ENCODE peak calls at places on chromosomes 2 and 18, in seven cellular contexts. Y is astrocyte, Q is right lobe of liver, M is body of pancreas, A is Peyer's patch, B is heart right ventricle, R is thoracic aorta. V is an unnamed sample.

GRCh38 chr2:70641263-70641784 is 87.7 kb upstream of the TGFA start:
- DNase-seq in Y (peak; percentile 24), Q (no peak), M (no peak), A (no peak), B (no peak), R (no peak), V (no peak)

GRCh38 chr18:555705-556402 is 24.3 kb upstream of the CETN1 start:
- DNase-seq in Y (no peak), Q (no peak), M (no peak), A (no peak), B (no peak), R (no peak), V (no peak)

GRCh38 chr18:57083485-57083884 is 63.4 kb upstream of the BOD1L2 start:
- DNase-seq in Y (no peak), Q (no peak), M (no peak), A (no peak), B (no peak), R (no peak), V (no peak)

GRCh38 chr2:216183459-216183858 is 74.3 kb downstream of the XRCC5 start:
- DNase-seq in Y (no peak), Q (no peak), M (no peak), A (no peak), B (no peak), R (no peak), V (no peak)

GRCh38 chr2:237874585-237875161 is 15.2 kb downstream of the RAMP1 start:
- DNase-seq in Y (peak; percentile 72), Q (no peak), M (no peak), A (no peak), B (no peak), R (no peak), V (no peak)

GRCh38 chr18:34631071-34631470 is 79.0 kb upstream of the DTNA start:
- DNase-seq in Y (no peak), Q (no peak), M (no peak), A (no peak), B (no peak), R (no peak), V (no peak)

GRCh38 chr18:50507120-50507590 is 52.7 kb upstream of the MAPK4 start:
- DNase-seq in Y (no peak), Q (peak; percentile 64), M (peak; percentile 51), A (no peak), B (peak; percentile 15), R (no peak), V (no peak)

GRCh38 chr2:10829304-10829703 is 16.7 kb upstream of the PDIA6 start:
- DNase-seq in Y (no peak), Q (no peak), M (no peak), A (no peak), B (no peak), R (no peak), V (no peak)

GRCh38 chr2:96815326-96816126 is 542 bp upstream of the CNNM3 start:
- DNase-seq in Y (peak; percentile 43), Q (peak; percentile 75), M (peak; percentile 40), A (peak; percentile 51), B (no peak), R (no peak), V (no peak)

GRCh38 chr2:69604026-69604678 is 39.4 kb downstream of the AAK1 start:
- DNase-seq in Y (no peak), Q (no peak), M (peak; percentile 36), A (no peak), B (no peak), R (no peak), V (no peak)

GRCh38 chr2:98009887-98010760 is 14.4 kb upstream of the TMEM131 start:
- DNase-seq in Y (no peak), Q (no peak), M (no peak), A (no peak), B (no peak), R (no peak), V (no peak)

GRCh38 chr2:226440119-226440917 is 359.3 kb downstream of the IRS1 start:
- DNase-seq in Y (peak; percentile 63), Q (no peak), M (no peak), A (no peak), B (no peak), R (no peak), V (no peak)

GRCh38 chr18:39453882-39454281 is 1888.3 kb upstream of the CELF4 start:
- DNase-seq in Y (peak; percentile 61), Q (no peak), M (no peak), A (no peak), B (peak; percentile 77), R (no peak), V (peak; percentile 61)

GRCh38 chr2:237222683-237223082 is 137.0 kb downstream of the COPS8 start:
- DNase-seq in Y (no peak), Q (no peak), M (no peak), A (no peak), B (no peak), R (no peak), V (peak; percentile 56)

GRCh38 chr2:140698736-140699135 is 1432.1 kb downstream of the LRP1B start:
- DNase-seq in Y (no peak), Q (no peak), M (no peak), A (no peak), B (no peak), R (no peak), V (no peak)

GRCh38 chr2:110662560-110662959 is 15.3 kb downstream of the BUB1 start:
- DNase-seq in Y (no peak), Q (no peak), M (no peak), A (no peak), B (no peak), R (no peak), V (no peak)

GRCh38 chr18:58989184-58989759 is 124.6 kb downstream of the ZNF532 start:
- DNase-seq in Y (no peak), Q (no peak), M (no peak), A (no peak), B (no peak), R (no peak), V (no peak)

GRCh38 chr2:65397122-65397521 is 35.3 kb downstream of the SPRED2 start:
- DNase-seq in Y (peak; percentile 66), Q (no peak), M (no peak), A (no peak), B (no peak), R (no peak), V (no peak)

GRCh38 chr18:4400911-4401310 is 54.2 kb downstream of the DLGAP1 start:
- DNase-seq in Y (no peak), Q (no peak), M (no peak), A (no peak), B (no peak), R (no peak), V (no peak)

GRCh38 chr2:181977661-181978350 is 7.8 kb upstream of the PPP1R1C start:
- DNase-seq in Y (no peak), Q (no peak), M (no peak), A (no peak), B (no peak), R (no peak), V (no peak)

GRCh38 chr2:160241251-160242137 is 41.4 kb upstream of the ITGB6 start:
- DNase-seq in Y (peak; percentile 82), Q (no peak), M (peak; percentile 86), A (no peak), B (peak; percentile 23), R (peak; percentile 40), V (peak; percentile 65)

GRCh38 chr2:71154279-71154678 is 23.8 kb downstream of the MPHOSPH10 start:
- DNase-seq in Y (no peak), Q (no peak), M (no peak), A (no peak), B (no peak), R (no peak), V (no peak)

GRCh38 chr2:120858361-120858760 is 122.7 kb downstream of the GLI2 start:
- DNase-seq in Y (no peak), Q (no peak), M (no peak), A (no peak), B (no peak), R (no peak), V (no peak)
- H3K4me1 ChIP-seq in Y (peaks cover 33% of the 10 kb centered on the region), Q (no peaks in the 10 kb centered on the region), M (no peaks in the 10 kb centered on the region), A (no peaks in the 10 kb centered on the region), B (no peaks in the 10 kb centered on the region), R (no peaks in the 10 kb centered on the region), V (peaks cover 9% of the 10 kb centered on the region)

GRCh38 chr2:73862987-73863386 is 29.8 kb upstream of the ACTG2 start:
- DNase-seq in Y (no peak), Q (no peak), M (no peak), A (no peak), B (no peak), R (no peak), V (no peak)
- H3K36me3 ChIP-seq in Y (peaks cover 23% of the 10 kb centered on the region), Q (no peaks in the 10 kb centered on the region), M (no peaks in the 10 kb centered on the region), A (peaks cover 83% of the 10 kb centered on the region), B (no peaks in the 10 kb centered on the region), R (peaks cover 56% of the 10 kb centered on the region), V (peaks cover 58% of the 10 kb centered on the region)

DNA sequence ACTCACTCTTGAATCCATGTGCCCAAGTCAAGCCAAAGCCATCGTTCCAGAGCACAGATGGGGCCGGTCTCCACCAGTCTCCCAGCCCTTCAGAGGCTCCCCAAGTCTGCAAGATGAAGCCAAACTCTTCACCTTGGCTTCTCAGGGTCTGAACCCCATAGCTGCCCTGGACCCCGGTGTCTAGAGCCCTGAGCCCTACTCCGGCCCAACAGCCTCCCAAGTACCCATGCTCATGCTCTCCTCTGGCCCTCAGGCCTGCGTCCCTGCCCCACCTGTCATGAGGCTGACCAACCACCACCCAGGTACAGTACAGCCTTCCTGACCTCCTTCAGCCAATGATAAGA is 46.0 kb downstream of the ZNF516 start:
- DNase-seq in Y (no peak), Q (no peak), M (no peak), A (no peak), B (no peak), R (no peak), V (peak; percentile 56)
- H3K4me1 ChIP-seq in Y (peaks cover 60% of the 10 kb centered on the region), Q (no peaks in the 10 kb centered on the region), M (peaks cover 53% of the 10 kb centered on the region), A (peaks cover 55% of the 10 kb centered on the region), B (peaks cover 95% of the 10 kb centered on the region), R (peaks cover 9% of the 10 kb centered on the region), V (peaks cover 62% of the 10 kb centered on the region)

DNA sequence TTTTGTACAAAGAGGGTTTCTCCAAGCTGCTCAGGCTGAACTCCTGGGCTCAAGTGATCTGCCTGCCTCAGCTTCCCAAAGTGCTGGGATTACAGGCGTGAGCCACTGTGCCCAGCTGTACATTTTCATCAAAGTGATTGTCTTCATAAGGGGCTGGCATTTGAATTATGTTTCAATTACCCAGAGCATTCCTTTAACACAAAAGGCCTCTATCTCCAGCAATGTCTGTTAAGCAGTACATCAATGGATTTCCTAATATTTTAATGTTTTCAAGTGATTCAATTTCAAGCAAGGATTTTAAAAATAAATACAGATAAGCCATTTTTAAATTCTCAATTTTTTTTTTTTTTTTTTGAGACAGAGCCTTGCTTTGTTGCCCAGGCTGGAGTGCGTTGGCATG is 50.9 kb upstream of the AP1S3 start:
- DNase-seq in Y (no peak), Q (no peak), M (no peak), A (no peak), B (no peak), R (no peak), V (no peak)
- H3K36me3 ChIP-seq in Y (peaks cover 15% of the 10 kb centered on the region), Q (no peaks in the 10 kb centered on the region), M (no peaks in the 10 kb centered on the region), A (peaks cover 66% of the 10 kb centered on the region), B (no peaks in the 10 kb centered on the region), R (peaks cover 7% of the 10 kb centered on the region), V (peaks cover 47% of the 10 kb centered on the region)

DNA sequence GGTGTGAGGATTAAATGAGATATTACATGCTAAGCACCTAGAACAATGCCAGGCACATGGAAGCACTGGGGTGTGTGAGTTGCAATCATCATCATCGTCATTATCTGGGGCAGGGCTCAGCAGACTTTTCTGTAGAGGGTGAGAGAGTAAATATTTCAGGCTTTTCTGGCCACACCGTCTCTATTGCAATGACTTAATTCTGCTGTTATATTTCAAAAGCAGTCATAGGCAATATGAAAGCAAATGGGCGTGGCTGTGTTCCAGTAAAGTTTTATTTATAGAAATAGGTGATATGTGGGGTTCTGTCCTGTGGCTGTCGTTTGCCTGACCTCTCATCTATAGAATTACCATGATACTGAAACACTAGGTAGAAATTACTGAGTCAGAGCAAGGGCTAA is 60.6 kb downstream of the IL1R2 start:
- DNase-seq in Y (no peak), Q (no peak), M (no peak), A (no peak), B (no peak), R (no peak), V (no peak)
- H3K4me1 ChIP-seq in Y (peaks cover 14% of the 10 kb centered on the region), Q (peaks cover 2% of the 10 kb centered on the region), M (peaks cover 12% of the 10 kb centered on the region), A (peaks cover 15% of the 10 kb centered on the region), B (peaks cover 55% of the 10 kb centered on the region), R (peaks cover 34% of the 10 kb centered on the region), V (peaks cover 70% of the 10 kb centered on the region)

V was measured in right atrium auricular region.